ENCODE peak calls at places on chromosomes 12 and 14, in five cellular contexts. X, Z, D, T and J are unnamed samples.
A peak's percentile ranks its signal among the peaks of the same experiment; 100 is the strongest.

GRCh38 chr12:128797119-128798118 is 26.3 kb downstream of the SLC15A4 start:
- DNase-seq in X (no peak), Z (no peak), D (peak; percentile 37), T (no peak), J (no peak)

GRCh38 chr12:120643574-120643973 is 3.1 kb downstream of the CABP1 start:
- DNase-seq in X (no peak), Z (no peak), D (no peak), T (no peak), J (no peak)

GRCh38 chr14:77253333-77254190 is 17.4 kb downstream of the NGB start:
- DNase-seq in X (no peak), Z (no peak), D (no peak), T (no peak), J (no peak)

GRCh38 chr12:52975820-52976573 is 27.1 kb downstream of the KRT18 start:
- DNase-seq in X (no peak), Z (no peak), D (no peak), T (peak; percentile 48), J (no peak)

GRCh38 chr12:122862110-122862634 is 26.9 kb downstream of the HIP1R start:
- DNase-seq in X (no peak), Z (no peak), D (no peak), T (no peak), J (no peak)

GRCh38 chr12:103855036-103855712 is 14.1 kb upstream of the NT5DC3 start:
- DNase-seq in X (no peak), Z (no peak), D (no peak), T (no peak), J (no peak)

GRCh38 chr12:116152268-116152667 is 125.2 kb downstream of the MED13L start:
- DNase-seq in X (no peak), Z (no peak), D (no peak), T (peak; percentile 73), J (no peak)

GRCh38 chr12:65673732-65674131 is 150.6 kb upstream of the HMGA2 start:
- DNase-seq in X (no peak), Z (no peak), D (no peak), T (peak; percentile 55), J (no peak)

GRCh38 chr12:53484686-53485567 is 14.3 kb downstream of the MAP3K12 start:
- DNase-seq in X (no peak), Z (no peak), D (no peak), T (peak; percentile 63), J (no peak)

GRCh38 chr12:114982760-114983159 is 298.8 kb upstream of the TBX3 start:
- DNase-seq in X (no peak), Z (no peak), D (no peak), T (peak; percentile 7), J (no peak)

GRCh38 chr14:88553886-88554457 is 835 bp downstream of the PTPN21 start:
- DNase-seq in X (no peak), Z (no peak), D (no peak), T (peak; percentile 16), J (no peak)

GRCh38 chr14:35331605-35332516 is 39.7 kb downstream of the PSMA6 start:
- DNase-seq in X (no peak), Z (no peak), D (peak; percentile 54), T (peak; percentile 98), J (no peak)

GRCh38 chr14:55807059-55807499 is 227.1 kb downstream of the KTN1 start:
- DNase-seq in X (peak; percentile 47), Z (peak; percentile 87), D (no peak), T (peak; percentile 97), J (peak; percentile 38)

GRCh38 chr12:6644903-6645302 is 2.3 kb downstream of the ACRBP start:
- DNase-seq in X (no peak), Z (no peak), D (no peak), T (no peak), J (no peak)

GRCh38 chr12:88595697-88596096 is 15.4 kb upstream of the KITLG start:
- DNase-seq in X (no peak), Z (no peak), D (no peak), T (no peak), J (no peak)

GRCh38 chr12:104656921-104657320 is 200.2 kb downstream of the CHST11 start:
- DNase-seq in X (no peak), Z (no peak), D (no peak), T (peak; percentile 15), J (no peak)

GRCh38 chr12:112664569-112664968 is 127.0 kb upstream of the RPH3A start:
- DNase-seq in X (no peak), Z (no peak), D (no peak), T (no peak), J (no peak)

GRCh38 chr12:27524839-27525238 is 833 bp downstream of the PPFIBP1 start:
- DNase-seq in X (no peak), Z (no peak), D (no peak), T (peak; percentile 35), J (no peak)

GRCh38 chr12:132121283-132121682 is 22.8 kb downstream of the DDX51 start:
- DNase-seq in X (no peak), Z (no peak), D (no peak), T (no peak), J (no peak)

GRCh38 chr12:1907652-1908611 is 10.5 kb downstream of the CACNA2D4 start:
- DNase-seq in X (peak; percentile 24), Z (no peak), D (no peak), T (no peak), J (peak; percentile 31)